ENCODE peak calls at places on chromosomes 11 and 22, in eight cellular contexts. W is breast epithelium; E is endothelial cell of umbilical vein; O is CD8-positive, alpha-beta T cell; M is psoas muscle; H is Peyer's patch; U is upper lobe of left lung; Q is HCT116. X is an unnamed sample.

GRCh38 chr11:46361283-46362145 is 14.3 kb downstream of the DGKZ start:
- DNase-seq in U (peak; percentile 88), H (peak; percentile 62), M (peak; percentile 92), W (no peak), E (peak; percentile 62), O (peak; percentile 30), Q (no peak), X (no peak)

GRCh38 chr11:120704256-120704750 is 192.8 kb downstream of the GRIK4 start:
- DNase-seq in U (no peak), M (no peak), H (no peak), W (no peak), Q (no peak), E (no peak), O (no peak), X (no peak)

GRCh38 chr11:103529217-103529684 is 420.0 kb downstream of the DYNC2H1 start:
- DNase-seq in O (no peak), U (no peak), H (no peak), W (no peak), M (no peak), E (peak; percentile 75), Q (no peak), X (no peak)

GRCh38 chr11:20672575-20672974 is 3.2 kb downstream of the NELL1 start:
- DNase-seq in W (no peak), M (no peak), O (no peak), H (no peak), Q (peak; percentile 6), E (peak; percentile 4), U (no peak), X (no peak)

GRCh38 chr11:82547163-82547560 is 186.5 kb downstream of the FAM181B start:
- DNase-seq in O (no peak), W (no peak), Q (no peak), E (no peak), H (no peak), U (no peak), M (no peak), X (no peak)

GRCh38 chr11:85810871-85811611 is at the start of gene SYTL2:
- DNase-seq in M (peak; percentile 85), H (peak; percentile 57), E (peak; percentile 57), O (peak; percentile 53), Q (no peak), W (peak; percentile 66), U (peak; percentile 96), X (peak; percentile 85)

GRCh38 chr22:49590381-49590780 is 237.3 kb downstream of the BRD1 start:
- DNase-seq in M (no peak), E (no peak), Q (no peak), W (no peak), H (no peak), O (no peak), U (peak; percentile 61), X (no peak)

GRCh38 chr11:18798941-18799469 is 7.4 kb upstream of the PTPN5 start:
- DNase-seq in O (no peak), H (no peak), E (no peak), M (no peak), W (no peak), Q (no peak), U (no peak), X (no peak)

GRCh38 chr22:49440931-49441330 is 386.7 kb downstream of the BRD1 start:
- DNase-seq in E (no peak), H (no peak), U (no peak), O (no peak), Q (no peak), M (no peak), W (peak; percentile 42), X (no peak)

GRCh38 chr11:109696191-109696897 is 274.4 kb downstream of the C11orf87 start:
- DNase-seq in W (no peak), O (no peak), Q (peak; percentile 31), U (no peak), M (no peak), E (no peak), H (no peak), X (no peak)

GRCh38 chr11:110453684-110454354 is 24.1 kb downstream of the FDX1 start:
- DNase-seq in O (no peak), H (no peak), U (no peak), W (no peak), M (no peak), E (no peak), Q (no peak), X (no peak)

GRCh38 chr22:22519591-22519990 is 479 bp downstream of the ZNF280A start:
- DNase-seq in M (no peak), U (no peak), H (no peak), Q (no peak), O (no peak), W (no peak), E (no peak), X (no peak)

GRCh38 chr11:118917488-118918127 is 8.1 kb downstream of the BCL9L start:
- DNase-seq in O (no peak), W (no peak), Q (no peak), M (peak; percentile 88), U (peak; percentile 58), H (no peak), E (no peak), X (peak; percentile 90)

GRCh38 chr11:92697461-92698314 is 271.8 kb upstream of the MTNR1B start:
- DNase-seq in H (no peak), Q (no peak), M (no peak), W (no peak), O (no peak), E (no peak), U (no peak), X (no peak)

GRCh38 chr11:11251394-11251970 is 101.6 kb downstream of the CSNK2A3 start:
- DNase-seq in Q (no peak), W (no peak), U (no peak), O (no peak), E (no peak), H (no peak), M (no peak), X (no peak)

GRCh38 chr11:111604392-111605009 is 2.3 kb downstream of the SIK2 start:
- DNase-seq in H (no peak), Q (peak; percentile 48), E (peak; percentile 79), O (no peak), W (no peak), M (no peak), U (no peak), X (no peak)

GRCh38 chr11:63986156-63986931 is at the start of gene OTUB1:
- DNase-seq in O (peak; percentile 61), Q (peak; percentile 78), E (peak; percentile 91), H (peak; percentile 88), M (peak; percentile 95), W (peak; percentile 97), U (peak; percentile 93), X (peak; percentile 95)
- TF ChIP-seq CTCF in O (no peak), Q (no peak), E (no peak), H (no peak), M (no peak), W (no peak), U (no peak), X (no peak)

GRCh38 chr11:57792870-57793269 is 31.3 kb downstream of the CTNND1 start:
- DNase-seq in Q (no peak), W (no peak), U (no peak), H (no peak), M (no peak), E (peak; percentile 58), O (no peak), X (no peak)
- H3K4me1 ChIP-seq in Q (peaks cover 44% of the 10 kb centered on the region), W (no peaks in the 10 kb centered on the region), U (peaks cover 66% of the 10 kb centered on the region), H (peaks cover 8% of the 10 kb centered on the region), M (peaks cover 20% of the 10 kb centered on the region), E (peaks cover 33% of the 10 kb centered on the region), O (peaks cover 33% of the 10 kb centered on the region), X (peaks cover 15% of the 10 kb centered on the region)

DNA sequence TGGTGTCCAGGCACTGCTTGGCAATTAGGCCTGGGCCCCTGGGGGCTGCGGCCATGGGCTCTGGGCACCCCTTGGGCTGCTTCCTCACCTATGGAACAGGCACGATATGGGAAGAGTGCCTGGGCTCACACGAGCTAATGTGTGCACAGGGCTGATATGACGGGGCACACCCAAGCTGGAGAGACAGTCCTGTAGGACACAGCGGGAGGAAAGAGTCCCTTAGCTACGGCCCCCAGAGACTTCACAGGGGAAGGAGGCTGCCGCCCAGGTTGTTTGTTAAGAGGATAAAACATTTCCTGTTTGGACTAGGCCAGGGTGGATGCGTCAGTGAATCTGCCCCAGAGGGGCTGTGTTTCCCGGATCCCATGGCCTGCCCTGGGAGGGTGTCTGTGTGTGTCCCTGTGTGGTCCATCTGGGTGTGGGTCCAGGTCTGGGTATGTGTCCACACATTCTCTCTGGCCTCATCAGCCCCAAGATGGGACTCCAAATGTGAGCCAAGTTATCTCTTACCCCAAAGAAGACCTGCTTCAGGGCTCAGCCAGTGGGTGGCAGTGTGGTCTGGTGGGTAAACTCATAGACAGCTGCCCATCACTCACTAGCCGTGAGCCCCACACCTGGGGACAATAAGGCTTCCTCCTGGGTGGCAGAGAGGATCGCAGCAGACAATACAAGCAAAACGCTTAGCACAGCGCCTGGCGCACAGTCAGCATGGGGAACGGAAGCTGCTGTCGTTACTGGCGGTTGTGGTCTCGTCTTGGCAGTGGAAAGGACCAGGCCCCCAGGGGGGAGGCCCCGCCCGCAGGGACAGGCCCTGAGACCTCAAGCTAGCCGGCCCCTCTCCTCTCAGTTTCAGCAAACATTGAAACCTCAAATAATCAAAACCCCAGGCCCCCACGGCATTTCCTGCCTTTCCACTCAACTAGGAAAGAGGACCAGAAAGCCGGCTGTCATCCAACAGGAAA is 3.2 kb upstream of the EMID1 start:
- DNase-seq in M (peak; percentile 76), Q (no peak), W (no peak), U (peak; percentile 83), H (peak; percentile 49), O (no peak), E (peak; percentile 26), X (no peak)
- TF ChIP-seq CTCF in M (peak; percentile 27), Q (peak; percentile 58), W (no peak), U (no peak), H (no peak), O (no peak), E (peak; percentile 25), X (peak; percentile 13)

GRCh38 chr11:64654958-64655541 is 64.0 kb downstream of the SLC22A12 start:
- DNase-seq in U (no peak), H (peak; percentile 32), E (no peak), O (no peak), Q (no peak), M (no peak), W (no peak), X (no peak)

GRCh38 chr11:64655901-64656601 is 65.0 kb downstream of the SLC22A12 start:
- DNase-seq in U (no peak), H (no peak), E (no peak), O (no peak), W (no peak), M (no peak), Q (no peak), X (no peak)

GRCh38 chr11:64654439-64654838 is 63.4 kb downstream of the SLC22A12 start:
- DNase-seq in H (no peak), E (no peak), W (no peak), M (no peak), U (no peak), Q (no peak), O (no peak), X (peak; percentile 60)

GRCh38 chr11:64659417-64660144 is 63.4 kb downstream of the NRXN2 start:
- DNase-seq in W (no peak), E (no peak), O (no peak), M (peak; percentile 45), Q (peak; percentile 81), U (no peak), H (no peak), X (no peak)

DNA sequence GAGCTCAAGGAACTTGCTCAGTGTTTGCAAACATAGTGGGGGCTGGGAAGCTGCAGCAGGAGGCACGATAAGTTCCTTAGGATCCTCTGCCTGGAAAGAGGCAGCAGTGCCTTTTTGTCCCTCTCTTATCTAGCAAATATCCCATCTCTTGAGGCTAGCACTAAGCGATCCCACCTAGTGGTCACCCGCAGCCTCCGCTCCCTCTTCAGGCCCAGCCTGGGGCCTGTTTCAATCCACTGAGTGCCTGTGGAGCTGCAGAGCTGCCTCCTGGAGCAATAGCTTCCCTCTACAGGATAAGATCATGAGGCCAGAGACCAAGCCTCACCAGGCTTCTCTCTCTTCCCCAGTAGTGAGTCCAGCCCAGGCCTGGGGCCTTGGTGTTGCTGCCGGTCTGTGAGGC is 65.8 kb downstream of the SLC22A12 start:
- DNase-seq in O (no peak), Q (no peak), M (peak; percentile 30), H (no peak), E (no peak), W (no peak), U (no peak), X (no peak)
- H3K4me1 ChIP-seq in O (no peaks in the 10 kb centered on the region), Q (peaks cover 8% of the 10 kb centered on the region), M (no peaks in the 10 kb centered on the region), H (peaks cover 11% of the 10 kb centered on the region), E (no peaks in the 10 kb centered on the region), W (no peaks in the 10 kb centered on the region), U (peaks cover 12% of the 10 kb centered on the region), X (peaks cover 11% of the 10 kb centered on the region)